ENCODE peak calls at places on chromosomes 6 and 20, in eight cellular contexts. One of them, this sample, is unnamed.

GRCh38 chr20:8664778-8665177 is 404.1 kb upstream of the PLCB4 start:
- DNase-seq in activated CD8-positive, alpha-beta memory T cell treated with anti-CD3 and anti-CD28 coated beads, Interleukin-2, amount 10 ng/mL, durations not matched to agents 7 days and 5 days: no peak
- DNase-seq in activated CD4-positive, alpha-beta T cell treated with anti-CD3 and anti-CD28 coated beads, Interleukin-2, amount 50 U/mL, for 48 hours: no peak
- DNase-seq in heart right ventricle: peak; percentile 8
- DNase-seq in NCI-H1105 treated with DMSO at 0.1 percent for 48 hours: no peak
- DNase-seq in NCI-H1694: no peak
- DNase-seq in stimulated activated CD4-positive, alpha-beta T cell treated with anti-CD3 and anti-CD28 coated beads, Interleukin-1b, Interleukin-23, amount 100 ng/mL, for 48 hours: no peak
- DNase-seq in SHP77 treated with DMSO at 0.1 percent for 48 hours: no peak
- DNase-seq in this sample: peak; percentile 16

GRCh38 chr6:148973809-148974208 is 227.0 kb downstream of the UST start:
- DNase-seq in NCI-H1105 treated with DMSO at 0.1 percent for 48 hours: peak; percentile 9
- DNase-seq in heart right ventricle: no peak
- DNase-seq in activated CD8-positive, alpha-beta memory T cell treated with anti-CD3 and anti-CD28 coated beads, Interleukin-2, amount 10 ng/mL, durations not matched to agents 7 days and 5 days: no peak
- DNase-seq in stimulated activated CD4-positive, alpha-beta T cell treated with anti-CD3 and anti-CD28 coated beads, Interleukin-1b, Interleukin-23, amount 100 ng/mL, for 48 hours: no peak
- DNase-seq in activated CD4-positive, alpha-beta T cell treated with anti-CD3 and anti-CD28 coated beads, Interleukin-2, amount 50 U/mL, for 48 hours: no peak
- DNase-seq in SHP77 treated with DMSO at 0.1 percent for 48 hours: no peak
- DNase-seq in NCI-H1694: no peak
- DNase-seq in this sample: peak; percentile 71

GRCh38 chr6:104003803-104004516 is 855.8 kb downstream of the HACE1 start:
- DNase-seq in heart right ventricle: no peak
- DNase-seq in SHP77 treated with DMSO at 0.1 percent for 48 hours: no peak
- DNase-seq in NCI-H1694: no peak
- DNase-seq in stimulated activated CD4-positive, alpha-beta T cell treated with anti-CD3 and anti-CD28 coated beads, Interleukin-1b, Interleukin-23, amount 100 ng/mL, for 48 hours: no peak
- DNase-seq in activated CD8-positive, alpha-beta memory T cell treated with anti-CD3 and anti-CD28 coated beads, Interleukin-2, amount 10 ng/mL, durations not matched to agents 7 days and 5 days: no peak
- DNase-seq in NCI-H1105 treated with DMSO at 0.1 percent for 48 hours: no peak
- DNase-seq in activated CD4-positive, alpha-beta T cell treated with anti-CD3 and anti-CD28 coated beads, Interleukin-2, amount 50 U/mL, for 48 hours: no peak
- DNase-seq in this sample: no peak

GRCh38 chr6:132264101-132264500 is 137.2 kb downstream of the MOXD1 start:
- DNase-seq in activated CD8-positive, alpha-beta memory T cell treated with anti-CD3 and anti-CD28 coated beads, Interleukin-2, amount 10 ng/mL, durations not matched to agents 7 days and 5 days: no peak
- DNase-seq in stimulated activated CD4-positive, alpha-beta T cell treated with anti-CD3 and anti-CD28 coated beads, Interleukin-1b, Interleukin-23, amount 100 ng/mL, for 48 hours: no peak
- DNase-seq in NCI-H1694: no peak
- DNase-seq in NCI-H1105 treated with DMSO at 0.1 percent for 48 hours: no peak
- DNase-seq in activated CD4-positive, alpha-beta T cell treated with anti-CD3 and anti-CD28 coated beads, Interleukin-2, amount 50 U/mL, for 48 hours: no peak
- DNase-seq in SHP77 treated with DMSO at 0.1 percent for 48 hours: no peak
- DNase-seq in heart right ventricle: no peak
- DNase-seq in this sample: no peak

GRCh38 chr6:34982424-34982852 is 93.4 kb downstream of the ANKS1A start:
- DNase-seq in NCI-H1105 treated with DMSO at 0.1 percent for 48 hours: no peak
- DNase-seq in NCI-H1694: peak; percentile 5
- DNase-seq in heart right ventricle: no peak
- DNase-seq in activated CD4-positive, alpha-beta T cell treated with anti-CD3 and anti-CD28 coated beads, Interleukin-2, amount 50 U/mL, for 48 hours: no peak
- DNase-seq in SHP77 treated with DMSO at 0.1 percent for 48 hours: no peak
- DNase-seq in activated CD8-positive, alpha-beta memory T cell treated with anti-CD3 and anti-CD28 coated beads, Interleukin-2, amount 10 ng/mL, durations not matched to agents 7 days and 5 days: no peak
- DNase-seq in stimulated activated CD4-positive, alpha-beta T cell treated with anti-CD3 and anti-CD28 coated beads, Interleukin-1b, Interleukin-23, amount 100 ng/mL, for 48 hours: no peak
- DNase-seq in this sample: peak; percentile 34

GRCh38 chr6:170243791-170244291 is 47.0 kb downstream of the DLL1 start:
- DNase-seq in NCI-H1694: peak; percentile 60
- DNase-seq in activated CD8-positive, alpha-beta memory T cell treated with anti-CD3 and anti-CD28 coated beads, Interleukin-2, amount 10 ng/mL, durations not matched to agents 7 days and 5 days: no peak
- DNase-seq in NCI-H1105 treated with DMSO at 0.1 percent for 48 hours: no peak
- DNase-seq in SHP77 treated with DMSO at 0.1 percent for 48 hours: peak; percentile 89
- DNase-seq in activated CD4-positive, alpha-beta T cell treated with anti-CD3 and anti-CD28 coated beads, Interleukin-2, amount 50 U/mL, for 48 hours: no peak
- DNase-seq in stimulated activated CD4-positive, alpha-beta T cell treated with anti-CD3 and anti-CD28 coated beads, Interleukin-1b, Interleukin-23, amount 100 ng/mL, for 48 hours: no peak
- DNase-seq in heart right ventricle: no peak
- DNase-seq in this sample: peak; percentile 75

GRCh38 chr6:47734826-47735481 is 36.6 kb downstream of the ADGRF4 start:
- DNase-seq in activated CD8-positive, alpha-beta memory T cell treated with anti-CD3 and anti-CD28 coated beads, Interleukin-2, amount 10 ng/mL, durations not matched to agents 7 days and 5 days: no peak
- DNase-seq in NCI-H1694: no peak
- DNase-seq in NCI-H1105 treated with DMSO at 0.1 percent for 48 hours: no peak
- DNase-seq in heart right ventricle: no peak
- DNase-seq in SHP77 treated with DMSO at 0.1 percent for 48 hours: no peak
- DNase-seq in stimulated activated CD4-positive, alpha-beta T cell treated with anti-CD3 and anti-CD28 coated beads, Interleukin-1b, Interleukin-23, amount 100 ng/mL, for 48 hours: no peak
- DNase-seq in activated CD4-positive, alpha-beta T cell treated with anti-CD3 and anti-CD28 coated beads, Interleukin-2, amount 50 U/mL, for 48 hours: no peak
- DNase-seq in this sample: no peak

GRCh38 chr6:64034840-64035656 is 399.4 kb downstream of the PHF3 start:
- DNase-seq in activated CD4-positive, alpha-beta T cell treated with anti-CD3 and anti-CD28 coated beads, Interleukin-2, amount 50 U/mL, for 48 hours: no peak
- DNase-seq in heart right ventricle: no peak
- DNase-seq in SHP77 treated with DMSO at 0.1 percent for 48 hours: no peak
- DNase-seq in activated CD8-positive, alpha-beta memory T cell treated with anti-CD3 and anti-CD28 coated beads, Interleukin-2, amount 10 ng/mL, durations not matched to agents 7 days and 5 days: no peak
- DNase-seq in NCI-H1694: no peak
- DNase-seq in NCI-H1105 treated with DMSO at 0.1 percent for 48 hours: no peak
- DNase-seq in stimulated activated CD4-positive, alpha-beta T cell treated with anti-CD3 and anti-CD28 coated beads, Interleukin-1b, Interleukin-23, amount 100 ng/mL, for 48 hours: no peak
- DNase-seq in this sample: no peak

GRCh38 chr6:149903938-149904611 is 6.2 kb upstream of the RAET1E start:
- DNase-seq in activated CD4-positive, alpha-beta T cell treated with anti-CD3 and anti-CD28 coated beads, Interleukin-2, amount 50 U/mL, for 48 hours: no peak
- DNase-seq in heart right ventricle: no peak
- DNase-seq in SHP77 treated with DMSO at 0.1 percent for 48 hours: peak; percentile 51
- DNase-seq in activated CD8-positive, alpha-beta memory T cell treated with anti-CD3 and anti-CD28 coated beads, Interleukin-2, amount 10 ng/mL, durations not matched to agents 7 days and 5 days: no peak
- DNase-seq in NCI-H1694: no peak
- DNase-seq in NCI-H1105 treated with DMSO at 0.1 percent for 48 hours: no peak
- DNase-seq in stimulated activated CD4-positive, alpha-beta T cell treated with anti-CD3 and anti-CD28 coated beads, Interleukin-1b, Interleukin-23, amount 100 ng/mL, for 48 hours: no peak
- DNase-seq in this sample: peak; percentile 98

GRCh38 chr6:142942805-142943227 is 2.2 kb downstream of the HIVEP2 start:
- DNase-seq in NCI-H1105 treated with DMSO at 0.1 percent for 48 hours: no peak
- DNase-seq in activated CD4-positive, alpha-beta T cell treated with anti-CD3 and anti-CD28 coated beads, Interleukin-2, amount 50 U/mL, for 48 hours: no peak
- DNase-seq in NCI-H1694: peak; percentile 31
- DNase-seq in activated CD8-positive, alpha-beta memory T cell treated with anti-CD3 and anti-CD28 coated beads, Interleukin-2, amount 10 ng/mL, durations not matched to agents 7 days and 5 days: no peak
- DNase-seq in SHP77 treated with DMSO at 0.1 percent for 48 hours: peak; percentile 20
- DNase-seq in heart right ventricle: no peak
- DNase-seq in stimulated activated CD4-positive, alpha-beta T cell treated with anti-CD3 and anti-CD28 coated beads, Interleukin-1b, Interleukin-23, amount 100 ng/mL, for 48 hours: no peak
- DNase-seq in this sample: no peak

GRCh38 chr20:58420798-58421496 is 31.9 kb downstream of the VAPB start:
- DNase-seq in activated CD4-positive, alpha-beta T cell treated with anti-CD3 and anti-CD28 coated beads, Interleukin-2, amount 50 U/mL, for 48 hours: no peak
- DNase-seq in activated CD8-positive, alpha-beta memory T cell treated with anti-CD3 and anti-CD28 coated beads, Interleukin-2, amount 10 ng/mL, durations not matched to agents 7 days and 5 days: no peak
- DNase-seq in NCI-H1105 treated with DMSO at 0.1 percent for 48 hours: no peak
- DNase-seq in stimulated activated CD4-positive, alpha-beta T cell treated with anti-CD3 and anti-CD28 coated beads, Interleukin-1b, Interleukin-23, amount 100 ng/mL, for 48 hours: no peak
- DNase-seq in heart right ventricle: no peak
- DNase-seq in SHP77 treated with DMSO at 0.1 percent for 48 hours: no peak
- DNase-seq in NCI-H1694: no peak
- DNase-seq in this sample: no peak

This sample was measured in NCI-H146.